ENCODE peak calls at places on chromosomes 6 and 20, in five cellular contexts. One of them, this sample, is unnamed.

GRCh38 chr20:59148713-59149493 is 14.7 kb upstream of the ZNF831 start:
- DNase-seq in head of caudate nucleus: no peak
- DNase-seq in stimulated activated CD8-positive, alpha-beta memory T cell treated with anti-CD3 and anti-CD28 coated beads, Interleukin-12 subunit alpha, Interleukin-12 subunit beta, amount 100 ng/mL, for 4 hours: no peak
- DNase-seq in heart left ventricle: no peak
- DNase-seq in type B pancreatic cell: no peak
- DNase-seq in this sample: no peak

GRCh38 chr6:80489911-80490635 is 383.6 kb downstream of the BCKDHB start:
- DNase-seq in head of caudate nucleus: no peak
- DNase-seq in stimulated activated CD8-positive, alpha-beta memory T cell treated with anti-CD3 and anti-CD28 coated beads, Interleukin-12 subunit alpha, Interleukin-12 subunit beta, amount 100 ng/mL, for 4 hours: no peak
- DNase-seq in heart left ventricle: no peak
- DNase-seq in type B pancreatic cell: no peak
- DNase-seq in this sample: no peak

GRCh38 chr6:119887671-119888070 is 538.1 kb upstream of the MAN1A1 start:
- DNase-seq in head of caudate nucleus: no peak
- DNase-seq in stimulated activated CD8-positive, alpha-beta memory T cell treated with anti-CD3 and anti-CD28 coated beads, Interleukin-12 subunit alpha, Interleukin-12 subunit beta, amount 100 ng/mL, for 4 hours: no peak
- DNase-seq in heart left ventricle: no peak
- DNase-seq in type B pancreatic cell: no peak
- DNase-seq in this sample: no peak

GRCh38 chr6:136070815-136071214 is 179.3 kb downstream of the MTFR2 start:
- DNase-seq in head of caudate nucleus: no peak
- DNase-seq in stimulated activated CD8-positive, alpha-beta memory T cell treated with anti-CD3 and anti-CD28 coated beads, Interleukin-12 subunit alpha, Interleukin-12 subunit beta, amount 100 ng/mL, for 4 hours: no peak
- DNase-seq in heart left ventricle: no peak
- DNase-seq in type B pancreatic cell: no peak
- DNase-seq in this sample: no peak

GRCh38 chr6:78947962-78948361 is 80.6 kb downstream of the IRAK1BP1 start:
- DNase-seq in head of caudate nucleus: no peak
- DNase-seq in stimulated activated CD8-positive, alpha-beta memory T cell treated with anti-CD3 and anti-CD28 coated beads, Interleukin-12 subunit alpha, Interleukin-12 subunit beta, amount 100 ng/mL, for 4 hours: no peak
- DNase-seq in heart left ventricle: no peak
- DNase-seq in type B pancreatic cell: no peak
- DNase-seq in this sample: peak

GRCh38 chr20:44862286-44862685 is 23.2 kb upstream of the YWHAB start:
- DNase-seq in head of caudate nucleus: no peak
- DNase-seq in stimulated activated CD8-positive, alpha-beta memory T cell treated with anti-CD3 and anti-CD28 coated beads, Interleukin-12 subunit alpha, Interleukin-12 subunit beta, amount 100 ng/mL, for 4 hours: no peak
- DNase-seq in heart left ventricle: no peak
- DNase-seq in type B pancreatic cell: no peak
- DNase-seq in this sample: no peak

GRCh38 chr6:45786243-45786795 is 229.3 kb downstream of the CLIC5 start:
- DNase-seq in head of caudate nucleus: peak
- DNase-seq in stimulated activated CD8-positive, alpha-beta memory T cell treated with anti-CD3 and anti-CD28 coated beads, Interleukin-12 subunit alpha, Interleukin-12 subunit beta, amount 100 ng/mL, for 4 hours: no peak
- DNase-seq in heart left ventricle: no peak
- DNase-seq in type B pancreatic cell: no peak
- DNase-seq in this sample: no peak

GRCh38 chr6:166253277-166254229 is 54.6 kb downstream of the PRR18 start:
- DNase-seq in head of caudate nucleus: no peak
- DNase-seq in stimulated activated CD8-positive, alpha-beta memory T cell treated with anti-CD3 and anti-CD28 coated beads, Interleukin-12 subunit alpha, Interleukin-12 subunit beta, amount 100 ng/mL, for 4 hours: no peak
- DNase-seq in heart left ventricle: no peak
- DNase-seq in type B pancreatic cell: no peak
- DNase-seq in this sample: no peak

GRCh38 chr20:10225439-10226080 is 6.9 kb downstream of the SNAP25 start:
- DNase-seq in head of caudate nucleus: no peak
- DNase-seq in stimulated activated CD8-positive, alpha-beta memory T cell treated with anti-CD3 and anti-CD28 coated beads, Interleukin-12 subunit alpha, Interleukin-12 subunit beta, amount 100 ng/mL, for 4 hours: no peak
- DNase-seq in heart left ventricle: no peak
- DNase-seq in type B pancreatic cell: no peak
- DNase-seq in this sample: no peak

GRCh38 chr20:2755451-2756055 is 44.9 kb downstream of the CPXM1 start:
- DNase-seq in head of caudate nucleus: no peak
- DNase-seq in stimulated activated CD8-positive, alpha-beta memory T cell treated with anti-CD3 and anti-CD28 coated beads, Interleukin-12 subunit alpha, Interleukin-12 subunit beta, amount 100 ng/mL, for 4 hours: no peak
- DNase-seq in heart left ventricle: no peak
- DNase-seq in type B pancreatic cell: no peak
- DNase-seq in this sample: no peak

GRCh38 chr20:906703-907102 is 9.4 kb downstream of the ANGPT4 start:
- DNase-seq in head of caudate nucleus: no peak
- DNase-seq in stimulated activated CD8-positive, alpha-beta memory T cell treated with anti-CD3 and anti-CD28 coated beads, Interleukin-12 subunit alpha, Interleukin-12 subunit beta, amount 100 ng/mL, for 4 hours: no peak
- DNase-seq in heart left ventricle: no peak
- DNase-seq in type B pancreatic cell: no peak
- DNase-seq in this sample: no peak

GRCh38 chr20:62733891-62734290 is 25.3 kb downstream of the NTSR1 start:
- DNase-seq in head of caudate nucleus: no peak
- DNase-seq in stimulated activated CD8-positive, alpha-beta memory T cell treated with anti-CD3 and anti-CD28 coated beads, Interleukin-12 subunit alpha, Interleukin-12 subunit beta, amount 100 ng/mL, for 4 hours: no peak
- DNase-seq in heart left ventricle: peak
- DNase-seq in type B pancreatic cell: no peak
- DNase-seq in this sample: no peak

GRCh38 chr6:109325400-109325801 is 56.9 kb downstream of the CD164 start:
- DNase-seq in head of caudate nucleus: peak
- DNase-seq in stimulated activated CD8-positive, alpha-beta memory T cell treated with anti-CD3 and anti-CD28 coated beads, Interleukin-12 subunit alpha, Interleukin-12 subunit beta, amount 100 ng/mL, for 4 hours: no peak
- DNase-seq in heart left ventricle: no peak
- DNase-seq in type B pancreatic cell: no peak
- DNase-seq in this sample: no peak

GRCh38 chr20:1657556-1658334 is at the start of gene SIRPG:
- DNase-seq in head of caudate nucleus: no peak
- DNase-seq in stimulated activated CD8-positive, alpha-beta memory T cell treated with anti-CD3 and anti-CD28 coated beads, Interleukin-12 subunit alpha, Interleukin-12 subunit beta, amount 100 ng/mL, for 4 hours: no peak
- DNase-seq in heart left ventricle: no peak
- DNase-seq in type B pancreatic cell: no peak
- DNase-seq in this sample: no peak

GRCh38 chr6:7087491-7087979 is 20.2 kb upstream of the RREB1 start:
- DNase-seq in head of caudate nucleus: no peak
- DNase-seq in stimulated activated CD8-positive, alpha-beta memory T cell treated with anti-CD3 and anti-CD28 coated beads, Interleukin-12 subunit alpha, Interleukin-12 subunit beta, amount 100 ng/mL, for 4 hours: no peak
- DNase-seq in heart left ventricle: no peak
- DNase-seq in type B pancreatic cell: no peak
- DNase-seq in this sample: no peak

GRCh38 chr6:81767163-81768000 is 14.9 kb upstream of the TENT5A start:
- DNase-seq in head of caudate nucleus: no peak
- DNase-seq in stimulated activated CD8-positive, alpha-beta memory T cell treated with anti-CD3 and anti-CD28 coated beads, Interleukin-12 subunit alpha, Interleukin-12 subunit beta, amount 100 ng/mL, for 4 hours: no peak
- DNase-seq in heart left ventricle: no peak
- DNase-seq in type B pancreatic cell: no peak
- DNase-seq in this sample: no peak

GRCh38 chr6:137043710-137044365 is 927 bp downstream of the IL20RA start:
- DNase-seq in head of caudate nucleus: peak
- DNase-seq in stimulated activated CD8-positive, alpha-beta memory T cell treated with anti-CD3 and anti-CD28 coated beads, Interleukin-12 subunit alpha, Interleukin-12 subunit beta, amount 100 ng/mL, for 4 hours: no peak
- DNase-seq in heart left ventricle: peak
- DNase-seq in type B pancreatic cell: no peak
- DNase-seq in this sample: peak

GRCh38 chr6:41626917-41627316 is 11.4 kb upstream of the MDFI start:
- DNase-seq in head of caudate nucleus: no peak
- DNase-seq in stimulated activated CD8-positive, alpha-beta memory T cell treated with anti-CD3 and anti-CD28 coated beads, Interleukin-12 subunit alpha, Interleukin-12 subunit beta, amount 100 ng/mL, for 4 hours: no peak
- DNase-seq in heart left ventricle: no peak
- DNase-seq in type B pancreatic cell: no peak
- DNase-seq in this sample: no peak